ENCODE peak calls at places on chromosomes 11 and 22, in ten cellular contexts. S, X, D, K, E, F, U, I, L and H are unnamed samples.

GRCh38 chr11:12692238-12693074 is 18.2 kb downstream of the TEAD1 start:
- DNase-seq in S (peak), X (peak), D (no peak), K (peak), E (peak), F (peak), U (peak), I (peak), L (peak), H (no peak)

GRCh38 chr11:104033134-104033533 is 3.3 kb upstream of the DDI1 start:
- DNase-seq in S (no peak), X (no peak), D (no peak), K (peak), E (peak), F (no peak), U (peak), I (no peak), L (peak), H (no peak)

GRCh38 chr22:49206281-49206680 is 621.4 kb downstream of the BRD1 start:
- DNase-seq in S (no peak), X (no peak), D (no peak), K (no peak), E (no peak), F (peak), U (no peak), I (no peak), L (no peak), H (no peak)

GRCh38 chr11:121042296-121042695 is 18.4 kb downstream of the TBCEL start:
- DNase-seq in S (no peak), X (no peak), D (no peak), K (no peak), E (no peak), F (no peak), U (no peak), I (no peak), L (no peak), H (no peak)

GRCh38 chr11:69088676-69089146 is 40.0 kb downstream of the TPCN2 start:
- DNase-seq in S (peak), X (no peak), D (peak), K (peak), E (peak), F (peak), U (peak), I (peak), L (peak), H (peak)

GRCh38 chr11:45715398-45715797 is 50.0 kb upstream of the CHST1 start:
- DNase-seq in S (no peak), X (no peak), D (peak), K (no peak), E (no peak), F (no peak), U (no peak), I (no peak), L (no peak), H (no peak)

GRCh38 chr11:130001491-130002351 is 914 bp downstream of the PRDM10 start:
- DNase-seq in S (no peak), X (peak), D (no peak), K (peak), E (peak), F (peak), U (peak), I (peak), L (peak), H (no peak)

GRCh38 chr11:72525466-72525865 is 91.1 kb upstream of the CLPB start:
- DNase-seq in S (no peak), X (peak), D (no peak), K (no peak), E (no peak), F (peak), U (no peak), I (no peak), L (no peak), H (no peak)

GRCh38 chr22:43231724-43232034 is 44.7 kb upstream of the TTLL12 start:
- DNase-seq in S (no peak), X (no peak), D (no peak), K (no peak), E (no peak), F (no peak), U (no peak), I (no peak), L (no peak), H (no peak)

GRCh38 chr11:94671553-94672366 is 96.4 kb upstream of the AMOTL1 start:
- DNase-seq in S (no peak), X (no peak), D (no peak), K (no peak), E (no peak), F (no peak), U (no peak), I (no peak), L (no peak), H (no peak)

GRCh38 chr22:40329021-40329456 is 17.3 kb upstream of the ADSL start:
- DNase-seq in S (no peak), X (no peak), D (no peak), K (no peak), E (no peak), F (no peak), U (no peak), I (no peak), L (no peak), H (no peak)

GRCh38 chr11:65077466-65077865 is 6.4 kb downstream of the CDCA5 start:
- DNase-seq in S (no peak), X (no peak), D (no peak), K (no peak), E (peak), F (no peak), U (peak), I (no peak), L (no peak), H (no peak)

GRCh38 chr11:65083134-65083833 is 556 bp downstream of the CDCA5 start:
- DNase-seq in S (no peak), X (no peak), D (no peak), K (no peak), E (no peak), F (no peak), U (no peak), I (peak), L (no peak), H (no peak)

GRCh38 chr11:65072631-65072966 is 11.2 kb downstream of the CDCA5 start:
- DNase-seq in S (no peak), X (no peak), D (no peak), K (no peak), E (no peak), F (no peak), U (no peak), I (no peak), L (no peak), H (no peak)

GRCh38 chr11:65078786-65079342 is 5.0 kb downstream of the CDCA5 start:
- DNase-seq in S (no peak), X (no peak), D (no peak), K (no peak), E (no peak), F (no peak), U (no peak), I (no peak), L (no peak), H (no peak)

GRCh38 chr11:65078151-65078550 is 5.7 kb downstream of the CDCA5 start:
- DNase-seq in S (peak), X (peak), D (peak), K (peak), E (peak), F (peak), U (peak), I (peak), L (peak), H (no peak)
- TF ChIP-seq CTCF in S (peak), X (peak), D (peak), K (peak), E (peak), F (no peak), U (peak), I (peak), L (peak), H (peak)

DNA sequence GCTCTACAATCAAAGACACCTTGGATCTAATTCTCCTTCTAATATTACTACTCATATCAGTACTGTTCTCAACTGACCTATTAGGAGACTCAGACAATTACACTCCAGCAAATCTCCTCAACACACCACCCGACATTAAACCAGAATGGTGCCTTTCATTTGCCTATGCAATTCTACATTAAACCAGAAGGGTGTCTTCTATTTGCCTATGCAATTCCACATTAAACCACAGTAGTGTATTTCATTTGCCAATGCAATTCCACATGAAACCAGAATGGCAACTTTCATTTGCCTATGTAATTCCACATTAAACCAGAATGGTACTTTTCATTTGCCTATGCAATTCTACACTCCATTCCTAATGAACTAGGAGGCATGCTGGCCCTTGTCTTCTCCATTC is 15.3 kb upstream of the APOL3 start:
- DNase-seq in S (no peak), X (no peak), D (no peak), K (no peak), E (no peak), F (no peak), U (no peak), I (no peak), L (no peak), H (no peak)
- TF ChIP-seq CTCF in S (no peak), X (no peak), D (peak), K (no peak), E (no peak), F (no peak), U (no peak), I (no peak), L (no peak), H (peak)

DNA sequence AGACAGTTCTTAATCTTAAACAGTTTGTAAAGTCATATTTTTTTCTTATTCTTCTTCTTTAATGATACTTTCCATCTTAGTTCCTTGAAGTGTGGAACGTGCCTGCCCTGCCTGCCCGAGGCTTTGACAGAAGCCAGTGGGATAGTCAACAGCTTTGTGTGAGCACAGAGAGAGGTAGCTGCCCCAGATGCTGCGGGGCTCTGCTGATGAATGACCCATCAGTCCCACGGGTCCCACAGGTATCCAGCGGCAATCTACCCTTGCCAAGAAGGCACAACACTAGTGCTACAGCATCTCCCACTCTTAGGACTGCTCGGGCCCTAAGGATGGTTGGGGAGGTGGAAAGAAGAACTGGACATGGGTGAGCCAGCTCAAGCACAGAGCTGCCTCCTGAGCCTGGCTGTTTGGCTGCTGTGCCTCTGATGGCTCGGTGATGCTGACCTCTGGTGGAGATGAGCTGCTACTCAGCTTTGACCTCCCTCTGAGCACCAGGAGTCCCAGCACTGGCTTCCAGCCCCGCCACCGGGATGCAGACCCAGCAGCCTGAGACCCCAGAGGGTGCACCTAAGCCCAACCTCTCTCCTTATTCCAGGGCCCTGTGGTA is 11.8 kb upstream of the APLNR start:
- DNase-seq in S (peak), X (peak), D (peak), K (peak), E (peak), F (peak), U (peak), I (peak), L (peak), H (peak)
- TF ChIP-seq CTCF in S (peak), X (peak), D (no peak), K (peak), E (peak), F (no peak), U (peak), I (peak), L (peak), H (peak)

GRCh38 chr11:65540290-65541092 is 15.6 kb downstream of the SCYL1 start:
- DNase-seq in S (peak), X (peak), D (peak), K (peak), E (peak), F (peak), U (peak), I (peak), L (no peak), H (peak)
- TF ChIP-seq CTCF in S (peak), X (peak), D (peak), K (peak), E (peak), F (no peak), U (peak), I (peak), L (peak), H (peak)

GRCh38 chr11:126573325-126574076 is 218.0 kb downstream of the ST3GAL4 start:
- DNase-seq in S (no peak), X (no peak), D (no peak), K (no peak), E (no peak), F (no peak), U (no peak), I (no peak), L (no peak), H (no peak)
- TF ChIP-seq CTCF in S (no peak), X (no peak), D (no peak), K (no peak), E (peak), F (no peak), U (peak), I (peak), L (no peak), H (peak)

GRCh38 chr11:8333431-8334401 is 70.0 kb upstream of the LMO1 start:
- DNase-seq in S (no peak), X (no peak), D (no peak), K (peak), E (peak), F (no peak), U (no peak), I (peak), L (no peak), H (no peak)
- TF ChIP-seq CTCF in S (no peak), X (no peak), D (no peak), K (no peak), E (no peak), F (no peak), U (no peak), I (no peak), L (peak), H (no peak)

GRCh38 chr11:36578458-36578857 is 10.7 kb downstream of the RAG1 start:
- DNase-seq in S (no peak), X (no peak), D (no peak), K (no peak), E (no peak), F (no peak), U (no peak), I (no peak), L (no peak), H (no peak)

GRCh38 chr11:36581536-36581935 is 12.8 kb upstream of the IFTAP start:
- DNase-seq in S (no peak), X (no peak), D (no peak), K (no peak), E (no peak), F (no peak), U (no peak), I (no peak), L (no peak), H (no peak)

GRCh38 chr11:36577859-36578258 is 10.1 kb downstream of the RAG1 start:
- DNase-seq in S (no peak), X (no peak), D (no peak), K (no peak), E (no peak), F (no peak), U (peak), I (no peak), L (no peak), H (no peak)

GRCh38 chr11:36586543-36586942 is 7.8 kb upstream of the IFTAP start:
- DNase-seq in S (no peak), X (no peak), D (no peak), K (no peak), E (no peak), F (no peak), U (no peak), I (no peak), L (no peak), H (no peak)

DNA sequence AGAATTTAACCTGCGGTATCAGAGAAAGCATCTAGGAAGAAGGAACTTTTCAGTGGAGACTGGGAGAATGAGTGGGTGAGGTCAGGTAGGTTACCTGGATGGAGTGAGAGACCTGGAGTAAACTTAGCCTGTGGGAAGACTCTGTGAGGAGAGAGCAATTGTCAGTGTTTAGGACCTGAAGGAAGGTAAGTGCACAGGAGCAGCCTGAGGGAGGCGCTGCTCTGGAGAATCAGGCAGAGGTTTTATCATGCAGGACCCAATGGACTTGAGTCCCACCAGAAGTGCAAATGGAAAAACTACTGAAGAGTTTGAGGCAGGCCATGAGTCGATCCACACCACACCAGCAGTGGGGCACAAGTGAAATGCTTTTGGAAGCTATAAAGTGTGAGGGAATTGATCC is 10.6 kb upstream of the IFTAP start:
- DNase-seq in S (no peak), X (no peak), D (no peak), K (no peak), E (no peak), F (no peak), U (no peak), I (no peak), L (no peak), H (no peak)
- TF ChIP-seq CTCF in S (no peak), X (no peak), D (no peak), K (no peak), E (no peak), F (no peak), U (no peak), I (peak), L (no peak), H (no peak)